ENCODE peak calls at places on chromosomes 4 and X, in six cellular contexts. C, J, D, Y, I and W are unnamed samples.

GRCh38 chr4:4387531-4388311 is 819 bp downstream of the NSG1 start:
- DNase-seq in C (no peak), J (peak), D (peak), Y (no peak), I (no peak), W (no peak)

GRCh38 chr4:112766422-112766821 is 129.5 kb downstream of the LARP7 start:
- DNase-seq in C (no peak), J (no peak), D (peak), Y (no peak), I (no peak), W (no peak)

GRCh38 chr4:75736862-75737261 is 12.5 kb downstream of the USO1 start:
- DNase-seq in C (no peak), J (no peak), D (no peak), Y (no peak), I (no peak), W (no peak)

GRCh38 chr4:161252520-161253141 is 911.2 kb downstream of the FSTL5 start:
- DNase-seq in C (no peak), J (no peak), D (no peak), Y (no peak), I (no peak), W (no peak)

GRCh38 chr4:17647927-17648326 is 33.5 kb downstream of the MED28 start:
- DNase-seq in C (no peak), J (no peak), D (no peak), Y (no peak), I (no peak), W (no peak)

GRCh38 chrX:9878141-9878875 is 88.8 kb upstream of the CLDN34 start:
- DNase-seq in C (no peak), J (no peak), D (no peak), Y (no peak), I (no peak), W (no peak)

GRCh38 chrX:101163166-101163565 is 56.4 kb upstream of the DRP2 start:
- DNase-seq in C (no peak), J (no peak), D (no peak), Y (no peak), I (no peak), W (no peak)

GRCh38 chr4:18421519-18421918 is 400.0 kb upstream of the LCORL start:
- DNase-seq in C (no peak), J (no peak), D (no peak), Y (no peak), I (no peak), W (peak)

GRCh38 chrX:27350476-27350875 is 112.7 kb downstream of the PPP4R3C start:
- DNase-seq in C (no peak), J (no peak), D (no peak), Y (no peak), I (no peak), W (no peak)

DNA sequence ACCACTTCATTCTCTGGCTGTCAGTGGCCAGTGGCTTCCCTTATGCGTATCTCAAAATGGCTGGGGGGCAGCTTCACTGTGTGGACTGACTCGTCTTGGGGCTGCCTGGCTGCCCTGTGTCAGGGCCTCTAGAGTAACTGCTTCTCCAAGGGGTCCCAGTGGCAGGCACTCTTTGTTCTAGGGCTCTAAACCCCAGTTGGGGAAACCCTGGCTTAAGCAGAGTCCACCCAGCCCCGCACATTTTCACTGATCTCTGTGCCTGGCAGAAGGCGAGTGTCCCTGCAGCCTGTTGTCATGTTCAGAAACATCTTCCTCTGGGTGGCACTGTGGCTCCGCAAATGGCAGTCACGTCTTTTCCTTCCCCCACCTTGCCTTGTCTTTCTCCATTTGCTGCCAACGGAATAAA is 59.7 kb downstream of the NBDY start:
- DNase-seq in C (no peak), J (no peak), D (no peak), Y (no peak), I (peak), W (peak)
- TF ChIP-seq CTCF in C (no peak), J (no peak), D (no peak), Y (no peak), I (no peak), W (no peak)

GRCh38 chrX:123854329-123854728 is 5.5 kb upstream of the XIAP start:
- DNase-seq in C (no peak), J (no peak), D (no peak), Y (no peak), I (no peak), W (no peak)

GRCh38 chrX:123860983-123861382 is 1.1 kb downstream of the XIAP start:
- DNase-seq in C (no peak), J (no peak), D (no peak), Y (no peak), I (no peak), W (no peak)

GRCh38 chrX:123859409-123859827 is 435 bp upstream of the XIAP start:
- DNase-seq in C (no peak), J (no peak), D (no peak), Y (no peak), I (peak), W (peak)

GRCh38 chrX:123860506-123860840 is 620 bp downstream of the XIAP start:
- DNase-seq in C (no peak), J (peak), D (no peak), Y (no peak), I (peak), W (peak)

DNA sequence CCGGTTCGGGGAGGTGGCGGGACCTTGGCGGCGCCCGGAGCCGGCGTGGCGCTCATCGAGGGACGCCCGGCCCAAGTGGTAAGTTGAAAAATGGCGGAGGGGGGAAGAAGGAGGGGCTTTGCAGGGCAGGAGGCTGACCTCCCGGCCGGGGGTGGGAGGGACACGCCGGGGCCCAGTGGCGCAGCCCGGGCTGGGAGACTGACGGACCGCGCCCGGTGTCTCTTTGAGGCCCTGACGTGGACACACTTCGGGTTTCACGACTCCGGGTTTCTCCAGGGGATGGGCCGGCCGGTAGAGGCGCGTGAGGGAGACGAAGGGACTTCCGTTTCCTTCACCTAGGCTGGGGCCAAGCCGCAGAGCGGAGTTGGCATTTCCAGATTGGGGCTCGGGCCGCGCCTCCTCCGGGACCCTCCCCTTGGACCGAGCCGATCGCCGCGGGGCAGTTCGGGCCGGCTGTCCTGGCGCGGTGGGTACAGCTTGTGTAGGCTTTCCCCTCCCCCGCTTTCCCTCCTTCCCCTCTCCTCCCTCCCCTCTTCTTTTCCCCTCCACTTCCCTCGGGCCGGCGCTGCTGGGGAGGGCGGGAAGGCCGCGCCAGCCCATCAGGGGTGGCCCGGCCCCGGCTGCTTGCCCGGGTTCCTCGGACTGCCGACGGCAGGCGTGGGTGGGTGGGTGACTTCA is at the start of gene XIAP:
- DNase-seq in C (peak), J (peak), D (peak), Y (peak), I (peak), W (peak)
- TF ChIP-seq CTCF in C (peak), J (no peak), D (peak), Y (no peak), I (no peak), W (no peak)

DNA sequence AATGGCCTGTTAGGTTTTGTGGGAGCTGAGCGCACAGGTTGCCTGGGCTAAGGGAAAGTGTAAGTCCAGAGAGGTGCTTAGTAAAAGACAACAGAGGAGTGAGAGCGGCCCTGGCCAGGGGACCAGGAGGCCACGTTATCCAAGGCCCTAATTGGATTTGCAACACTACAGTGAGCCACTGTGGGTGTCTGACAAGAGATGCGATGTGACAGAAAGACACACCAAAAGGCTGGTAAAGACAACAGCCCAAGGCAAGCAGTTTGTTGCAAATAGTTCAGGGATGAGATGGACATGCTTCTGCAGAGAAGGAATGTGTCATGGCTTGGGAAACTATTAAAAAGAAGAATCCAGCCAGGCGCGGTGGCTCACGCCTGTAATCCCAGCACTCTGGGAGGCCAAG is 162.7 kb upstream of the KIT start:
- DNase-seq in C (no peak), J (no peak), D (no peak), Y (no peak), I (no peak), W (no peak)
- TF ChIP-seq CTCF in C (no peak), J (no peak), D (peak), Y (no peak), I (no peak), W (no peak)

GRCh38 chr4:103994059-103994458 is 274.3 kb upstream of the TACR3 start:
- DNase-seq in C (no peak), J (no peak), D (no peak), Y (no peak), I (no peak), W (no peak)
- TF ChIP-seq CTCF in C (peak), J (no peak), D (peak), Y (no peak), I (no peak), W (no peak)

DNA sequence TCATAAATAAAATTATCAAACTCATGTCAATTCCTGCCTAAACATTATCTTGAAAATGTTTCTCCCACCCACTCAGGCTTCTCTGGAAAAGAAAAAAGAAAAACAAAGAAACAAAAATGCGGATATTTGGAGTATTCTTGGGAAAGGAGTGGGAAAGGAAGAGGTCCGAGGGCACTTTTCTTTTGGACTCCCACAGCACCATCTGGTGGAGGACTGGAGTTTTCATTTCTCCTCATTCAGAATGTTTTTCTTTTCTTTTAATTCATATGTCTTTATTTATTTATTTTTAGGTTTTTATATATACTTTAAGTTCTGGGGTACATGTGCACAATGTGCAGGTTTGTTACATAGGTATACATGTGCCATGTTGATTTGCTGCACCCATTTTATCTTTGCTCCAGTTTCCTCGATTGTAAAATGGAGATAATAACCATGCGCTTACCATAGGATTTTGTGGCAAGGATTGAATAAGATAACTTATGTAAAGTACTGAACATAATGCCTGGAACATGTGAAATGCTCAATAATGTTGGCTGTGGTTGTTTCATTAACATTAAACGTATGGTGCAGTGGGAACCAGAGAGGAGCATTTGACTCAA is 8.0 kb upstream of the KCNE5 start:
- DNase-seq in C (no peak), J (no peak), D (peak), Y (no peak), I (no peak), W (no peak)
- TF ChIP-seq CTCF in C (peak), J (no peak), D (peak), Y (peak), I (no peak), W (no peak)

GRCh38 chr4:102438873-102439614 is 62.1 kb upstream of the NFKB1 start:
- DNase-seq in C (no peak), J (no peak), D (no peak), Y (no peak), I (no peak), W (no peak)
- TF ChIP-seq CTCF in C (no peak), J (no peak), D (no peak), Y (no peak), I (no peak), W (no peak)